ENCODE peak calls at places on chromosome 22, in eight cellular contexts. S is mammary epithelial cell, K is cardiac muscle cell, I is OCI-LY7, T is tibial artery, F is kidney, V is K562, D is IMR-90. Q is an unnamed sample.
A peak's percentile ranks its signal among the peaks of the same experiment; 100 is the strongest.

GRCh38 chr22:46071451-46072029 is 78.8 kb upstream of the PPARA start:
- DNase-seq in S (peak; percentile 94), K (peak; percentile 97), I (peak; percentile 44), T (peak; percentile 96), F (peak; percentile 98), V (no peak), D (peak; percentile 90), Q (peak; percentile 96)

GRCh38 chr22:33883561-33883960 is 36.7 kb downstream of the LARGE1 start:
- DNase-seq in S (peak; percentile 34), K (no peak), I (no peak), T (no peak), F (no peak), V (no peak), D (no peak), Q (no peak)

GRCh38 chr22:20207277-20208025 is 56.6 kb upstream of the CCDC188 start:
- DNase-seq in S (no peak), K (no peak), I (no peak), T (no peak), F (no peak), V (no peak), D (no peak), Q (no peak)

GRCh38 chr22:25829808-25830777 is 88.1 kb downstream of the MYO18B start:
- DNase-seq in S (no peak), K (no peak), I (no peak), T (no peak), F (no peak), V (no peak), D (no peak), Q (peak; percentile 73)

GRCh38 chr22:46172522-46172921 is 22.2 kb downstream of the PPARA start:
- DNase-seq in S (no peak), K (no peak), I (no peak), T (no peak), F (no peak), V (no peak), D (no peak), Q (no peak)

GRCh38 chr22:35986085-35986484 is 42.5 kb downstream of the RBFOX2 start:
- DNase-seq in S (no peak), K (peak; percentile 46), I (no peak), T (no peak), F (no peak), V (no peak), D (peak; percentile 31), Q (no peak)

GRCh38 chr22:36331306-36331911 is 56.4 kb downstream of the MYH9 start:
- DNase-seq in S (peak; percentile 97), K (peak; percentile 93), I (peak; percentile 91), T (peak; percentile 95), F (peak; percentile 95), V (peak; percentile 64), D (peak; percentile 98), Q (peak; percentile 80)

GRCh38 chr22:28978863-28979799 is 82.5 kb downstream of the C22orf31 start:
- DNase-seq in S (no peak), K (no peak), I (no peak), T (no peak), F (no peak), V (no peak), D (no peak), Q (no peak)

GRCh38 chr22:19066531-19067271 is 55.5 kb downstream of the DGCR2 start:
- DNase-seq in S (peak; percentile 72), K (peak; percentile 58), I (no peak), T (peak; percentile 34), F (no peak), V (no peak), D (peak; percentile 83), Q (no peak)

GRCh38 chr22:48222742-48223487 is 1460.5 kb downstream of the TBC1D22A start:
- DNase-seq in S (no peak), K (no peak), I (no peak), T (no peak), F (no peak), V (no peak), D (no peak), Q (no peak)

GRCh38 chr22:35191412-35191811 is 65.9 kb upstream of the HMGXB4 start:
- DNase-seq in S (peak; percentile 70), K (peak; percentile 32), I (no peak), T (no peak), F (no peak), V (no peak), D (peak; percentile 3), Q (no peak)

GRCh38 chr22:46848227-46848626 is 85.8 kb downstream of the TBC1D22A start:
- DNase-seq in S (peak; percentile 43), K (no peak), I (no peak), T (no peak), F (no peak), V (no peak), D (peak; percentile 81), Q (no peak)

GRCh38 chr22:26038365-26038764 is 130.9 kb upstream of the SEZ6L start:
- DNase-seq in S (no peak), K (no peak), I (no peak), T (no peak), F (no peak), V (no peak), D (no peak), Q (no peak)

GRCh38 chr22:44542561-44543222 is 44.7 kb upstream of the RTL6 start:
- DNase-seq in S (no peak), K (no peak), I (no peak), T (peak; percentile 53), F (no peak), V (no peak), D (no peak), Q (no peak)

GRCh38 chr22:49694462-49695260 is 133.0 kb downstream of the BRD1 start:
- DNase-seq in S (no peak), K (no peak), I (no peak), T (peak; percentile 40), F (no peak), V (no peak), D (no peak), Q (no peak)

GRCh38 chr22:23579870-23580585 is at the start of gene IGLL1:
- DNase-seq in S (no peak), K (no peak), I (no peak), T (no peak), F (no peak), V (no peak), D (no peak), Q (no peak)

GRCh38 chr22:23581252-23581634 is 1.2 kb upstream of the IGLL1 start:
- DNase-seq in S (no peak), K (no peak), I (no peak), T (no peak), F (no peak), V (no peak), D (no peak), Q (no peak)

GRCh38 chr22:23578306-23578705 is 1.8 kb downstream of the IGLL1 start:
- DNase-seq in S (no peak), K (no peak), I (no peak), T (no peak), F (no peak), V (no peak), D (no peak), Q (no peak)

GRCh38 chr22:23579280-23579679 is 810 bp downstream of the IGLL1 start:
- DNase-seq in S (no peak), K (no peak), I (no peak), T (no peak), F (no peak), V (no peak), D (no peak), Q (no peak)

GRCh38 chr22:23580586-23581251 is 629 bp upstream of the IGLL1 start:
- DNase-seq in S (no peak), K (no peak), I (no peak), T (no peak), F (no peak), V (no peak), D (no peak), Q (no peak)
- H3K4me1 ChIP-seq in S (no peaks in the 10 kb centered on the region), K (no peaks in the 10 kb centered on the region), I (peaks cover 6% of the 10 kb centered on the region), T (no peaks in the 10 kb centered on the region), F (no peaks in the 10 kb centered on the region), V (no peaks in the 10 kb centered on the region), D (no peaks in the 10 kb centered on the region), Q (no peaks in the 10 kb centered on the region)

GRCh38 chr22:50734986-50735738 is 2.8 kb upstream of the ACR start:
- DNase-seq in S (no peak), K (no peak), I (no peak), T (peak; percentile 48), F (peak; percentile 28), V (no peak), D (no peak), Q (no peak)
- H3K4me1 ChIP-seq in S (peaks cover 11% of the 10 kb centered on the region), K (no peaks in the 10 kb centered on the region), I (peaks cover 4% of the 10 kb centered on the region), T (no peaks in the 10 kb centered on the region), F (no peaks in the 10 kb centered on the region), V (no peaks in the 10 kb centered on the region), D (peaks cover 7% of the 10 kb centered on the region), Q (peaks cover 3% of the 10 kb centered on the region)

GRCh38 chr22:39997939-39998726 is 3.4 kb downstream of the FAM83F start:
- DNase-seq in S (peak; percentile 93), K (peak; percentile 48), I (no peak), T (no peak), F (peak; percentile 88), V (no peak), D (peak; percentile 36), Q (peak; percentile 81)
- H3K4me1 ChIP-seq in S (peaks cover 73% of the 10 kb centered on the region), K (peaks cover 31% of the 10 kb centered on the region), I (no peaks in the 10 kb centered on the region), T (peaks cover 9% of the 10 kb centered on the region), F (peaks cover 12% of the 10 kb centered on the region), V (peaks cover 62% of the 10 kb centered on the region), D (peaks cover 4% of the 10 kb centered on the region), Q (peaks cover 16% of the 10 kb centered on the region)

GRCh38 chr22:22044153-22044552 is 61.6 kb upstream of the TOP3B start:
- DNase-seq in S (no peak), K (no peak), I (no peak), T (no peak), F (no peak), V (no peak), D (no peak), Q (no peak)

GRCh38 chr22:22047266-22047665 is 64.7 kb upstream of the TOP3B start:
- DNase-seq in S (no peak), K (no peak), I (peak; percentile 64), T (no peak), F (no peak), V (no peak), D (no peak), Q (no peak)

GRCh38 chr22:22046370-22046769 is 63.8 kb upstream of the TOP3B start:
- DNase-seq in S (no peak), K (no peak), I (peak; percentile 78), T (no peak), F (no peak), V (no peak), D (no peak), Q (no peak)

GRCh38 chr22:22047776-22048175 is 65.2 kb upstream of the TOP3B start:
- DNase-seq in S (no peak), K (no peak), I (no peak), T (no peak), F (no peak), V (no peak), D (no peak), Q (no peak)

DNA sequence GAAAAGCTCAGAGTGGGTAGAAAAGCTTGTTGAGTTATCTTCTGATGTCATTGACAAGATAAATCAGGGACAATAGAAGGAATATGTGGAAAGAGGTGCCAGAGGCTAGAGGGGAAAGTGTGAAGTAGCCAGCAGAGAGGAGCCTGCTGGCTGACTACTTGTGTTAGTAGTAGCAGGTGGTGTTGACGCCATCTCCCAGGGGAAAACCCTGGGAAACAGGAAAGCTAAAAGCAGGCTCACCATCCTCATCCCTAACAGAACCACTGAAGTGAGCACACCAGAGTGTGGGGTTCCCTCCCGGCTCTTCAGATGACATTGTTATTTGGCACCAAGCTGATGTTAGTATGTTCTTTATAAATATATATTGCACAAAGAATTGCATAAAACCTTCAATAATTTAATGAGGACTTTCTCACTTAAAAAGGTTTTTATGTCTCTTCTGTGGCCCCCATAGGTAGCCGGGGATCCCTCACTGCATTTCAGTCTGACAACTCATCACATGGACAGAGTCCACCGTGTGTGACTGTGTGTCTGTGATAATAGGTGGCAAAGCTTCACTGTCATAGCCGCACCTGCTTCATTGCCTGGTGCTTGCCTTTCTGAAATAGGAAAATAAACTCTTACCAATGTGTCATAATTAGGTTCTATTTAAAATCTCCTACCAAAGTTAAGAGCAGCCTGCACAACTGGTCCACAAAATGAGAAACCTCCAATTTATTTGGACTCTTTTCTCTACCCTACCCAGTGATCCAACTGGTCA is 63.2 kb upstream of the TOP3B start:
- DNase-seq in S (no peak), K (no peak), I (peak; percentile 74), T (no peak), F (no peak), V (no peak), D (no peak), Q (no peak)
- H3K4me1 ChIP-seq in S (no peaks in the 10 kb centered on the region), K (no peaks in the 10 kb centered on the region), I (peaks cover 87% of the 10 kb centered on the region), T (no peaks in the 10 kb centered on the region), F (no peaks in the 10 kb centered on the region), V (peaks cover 5% of the 10 kb centered on the region), D (peaks cover 3% of the 10 kb centered on the region), Q (no peaks in the 10 kb centered on the region)